ENCODE peak calls at places on chromosome 7, in ten cellular contexts. D, Q, S, I, O, H, W, C, G and R are unnamed samples.

GRCh38 chr7:149473251-149473650 is 12.4 kb upstream of the ZNF777 start:
- DNase-seq in D (no peak), Q (no peak), S (no peak), I (no peak), O (no peak), H (no peak), W (no peak), C (no peak), G (no peak), R (no peak)

GRCh38 chr7:150748402-150748801 is 11.2 kb downstream of the GIMAP5 start:
- DNase-seq in D (no peak), Q (no peak), S (no peak), I (no peak), O (no peak), H (no peak), W (no peak), C (no peak), G (no peak), R (no peak)

GRCh38 chr7:134565643-134566136 is 16.8 kb downstream of the AKR1B15 start:
- DNase-seq in D (no peak), Q (peak), S (no peak), I (no peak), O (no peak), H (no peak), W (peak), C (no peak), G (no peak), R (no peak)

GRCh38 chr7:47788083-47788482 is 160.2 kb downstream of the PKD1L1 start:
- DNase-seq in D (no peak), Q (no peak), S (no peak), I (no peak), O (no peak), H (no peak), W (no peak), C (no peak), G (no peak), R (no peak)

GRCh38 chr7:107150375-107151073 is 18.3 kb upstream of the HBP1 start:
- DNase-seq in D (peak), Q (peak), S (no peak), I (peak), O (peak), H (peak), W (peak), C (peak), G (peak), R (peak)

GRCh38 chr7:27191081-27191715 is 6.2 kb upstream of the HOXA11 start:
- DNase-seq in D (no peak), Q (no peak), S (no peak), I (no peak), O (peak), H (peak), W (no peak), C (no peak), G (peak), R (no peak)

GRCh38 chr7:148697256-148697841 is 1.4 kb upstream of the CUL1 start:
- DNase-seq in D (peak), Q (no peak), S (no peak), I (peak), O (peak), H (no peak), W (peak), C (peak), G (no peak), R (no peak)

GRCh38 chr7:66696774-66697191 is 43.8 kb upstream of the RABGEF1 start:
- DNase-seq in D (no peak), Q (no peak), S (no peak), I (no peak), O (no peak), H (peak), W (no peak), C (peak), G (peak), R (no peak)

GRCh38 chr7:121563177-121563576 is 167.1 kb upstream of the FAM3C start:
- DNase-seq in D (no peak), Q (no peak), S (no peak), I (no peak), O (no peak), H (no peak), W (no peak), C (no peak), G (peak), R (no peak)

GRCh38 chr7:113806633-113807327 is 112.0 kb downstream of the PPP1R3A start:
- DNase-seq in D (no peak), Q (no peak), S (no peak), I (no peak), O (no peak), H (no peak), W (no peak), C (no peak), G (no peak), R (no peak)

GRCh38 chr7:148394582-148394981 is 196.0 kb upstream of the C7orf33 start:
- DNase-seq in D (no peak), Q (no peak), S (no peak), I (no peak), O (no peak), H (no peak), W (no peak), C (no peak), G (no peak), R (no peak)

GRCh38 chr7:132739271-132739955 is 163.1 kb upstream of the PLXNA4 start:
- DNase-seq in D (peak), Q (no peak), S (no peak), I (no peak), O (no peak), H (no peak), W (no peak), C (peak), G (no peak), R (peak)

GRCh38 chr7:127578711-127579275 is 6.6 kb downstream of the GCC1 start:
- DNase-seq in D (no peak), Q (no peak), S (no peak), I (no peak), O (no peak), H (no peak), W (no peak), C (no peak), G (no peak), R (no peak)

GRCh38 chr7:127911968-127912511 is 119.2 kb downstream of the LRRC4 start:
- DNase-seq in D (no peak), Q (no peak), S (no peak), I (no peak), O (no peak), H (no peak), W (no peak), C (no peak), G (no peak), R (no peak)